ENCODE peak calls at places on chromosomes 5 and 9, in six cellular contexts. B, P, Y, N, L and D are unnamed samples.

GRCh38 chr5:24347206-24347605 is 297.6 kb downstream of the CDH10 start:
- DNase-seq in B (no peak), N (no peak), L (peak; percentile 17), Y (no peak), P (no peak), D (no peak)

GRCh38 chr5:28397502-28397941 is 1359.1 kb upstream of the CDH9 start:
- DNase-seq in B (peak; percentile 7), L (no peak), Y (no peak), P (no peak), N (no peak), D (peak; percentile 10)

GRCh38 chr5:107869459-107870115 is 198.8 kb upstream of the EFNA5 start:
- DNase-seq in N (peak; percentile 86), B (no peak), Y (no peak), L (no peak), P (no peak), D (peak; percentile 29)

GRCh38 chr5:45623855-45624254 is 72.3 kb downstream of the HCN1 start:
- DNase-seq in P (no peak), N (no peak), L (no peak), Y (no peak), B (no peak), D (no peak)

GRCh38 chr9:23493219-23493618 is 332.8 kb downstream of the ELAVL2 start:
- DNase-seq in P (no peak), Y (no peak), B (no peak), N (no peak), L (no peak), D (no peak)

GRCh38 chr5:52822437-52822836 is 34.7 kb downstream of the ITGA1 start:
- DNase-seq in B (no peak), P (peak; percentile 90), Y (no peak), L (no peak), N (no peak), D (no peak)

GRCh38 chr9:129712595-129713524 is 40.0 kb downstream of the PTGES start:
- DNase-seq in P (no peak), Y (no peak), N (peak; percentile 92), L (peak; percentile 29), B (peak; percentile 37), D (peak; percentile 76)

GRCh38 chr9:91428927-91429351 is 5.3 kb upstream of the NFIL3 start:
- DNase-seq in Y (no peak), N (no peak), L (no peak), B (no peak), P (no peak), D (no peak)

GRCh38 chr5:137400571-137400970 is 98.6 kb downstream of the SPOCK1 start:
- DNase-seq in L (no peak), B (no peak), P (no peak), N (no peak), Y (no peak), D (no peak)

GRCh38 chr9:114288233-114289051 is 34.5 kb upstream of the ORM1 start:
- DNase-seq in L (no peak), N (peak; percentile 90), P (peak; percentile 37), Y (no peak), B (no peak), D (peak; percentile 51)

GRCh38 chr5:116375926-116376325 is 198.7 kb downstream of the SEMA6A start:
- DNase-seq in L (no peak), Y (no peak), N (no peak), B (no peak), P (no peak), D (no peak)

GRCh38 chr5:178078197-178078995 is 34.9 kb upstream of the N4BP3 start:
- DNase-seq in P (no peak), Y (no peak), B (no peak), L (no peak), N (peak; percentile 93), D (peak; percentile 63)

GRCh38 chr5:37005946-37006540 is 129.5 kb downstream of the NIPBL start:
- DNase-seq in Y (no peak), P (no peak), L (peak; percentile 30), B (peak; percentile 4), N (peak; percentile 44), D (no peak)

GRCh38 chr5:168670881-168671575 is 91.9 kb upstream of the PANK3 start:
- DNase-seq in P (no peak), Y (no peak), N (no peak), L (no peak), B (no peak), D (no peak)

GRCh38 chr5:97009212-97009898 is 73.5 kb downstream of the LNPEP start:
- DNase-seq in L (peak; percentile 49), P (no peak), N (peak; percentile 9), B (no peak), Y (no peak), D (no peak)

GRCh38 chr9:99822096-99822595 is 461 bp downstream of the NR4A3 start:
- DNase-seq in P (no peak), Y (no peak), N (no peak), B (no peak), L (no peak), D (no peak)

GRCh38 chr9:128374221-128374675 is 3.1 kb downstream of the URM1 start:
- DNase-seq in B (no peak), L (peak; percentile 96), P (no peak), Y (no peak), N (no peak), D (no peak)

GRCh38 chr9:21110708-21111576 is 30.7 kb downstream of the IFNW1 start:
- DNase-seq in N (peak; percentile 76), B (peak; percentile 50), P (no peak), L (peak; percentile 87), Y (no peak), D (peak; percentile 37)

GRCh38 chr9:33823801-33824200 is 6.8 kb downstream of the UBE2R2 start:
- DNase-seq in L (no peak), P (no peak), Y (no peak), N (no peak), B (no peak), D (no peak)

GRCh38 chr9:136098844-136099243 is 3.8 kb upstream of the NACC2 start:
- DNase-seq in L (no peak), N (no peak), P (peak; percentile 71), B (no peak), Y (no peak), D (no peak)

GRCh38 chr5:28324174-28324573 is 1285.8 kb upstream of the CDH9 start:
- DNase-seq in B (no peak), P (no peak), Y (no peak), N (no peak), L (no peak), D (no peak)

GRCh38 chr5:45484781-45485180 is 211.4 kb downstream of the HCN1 start:
- DNase-seq in L (peak; percentile 7), B (no peak), Y (no peak), N (no peak), P (no peak), D (no peak)

GRCh38 chr5:109053995-109054417 is 306.3 kb downstream of the FER start:
- DNase-seq in L (no peak), B (no peak), Y (no peak), N (peak; percentile 88), P (no peak), D (peak; percentile 83)

GRCh38 chr9:15553528-15553898 is 670 bp downstream of the CCDC171 start:
- DNase-seq in P (no peak), B (no peak), L (no peak), N (no peak), Y (no peak), D (no peak)

GRCh38 chr9:128245293-128246151 is 30.3 kb downstream of the GOLGA2 start:
- DNase-seq in B (peak; percentile 55), L (no peak), P (peak; percentile 79), Y (no peak), N (peak; percentile 81), D (no peak)

GRCh38 chr5:76953551-76954382 is 922 bp downstream of the CRHBP start:
- DNase-seq in Y (no peak), P (peak; percentile 46), N (no peak), B (no peak), L (peak; percentile 24), D (no peak)

GRCh38 chr5:151068571-151069197 is 12.2 kb downstream of the TNIP1 start:
- DNase-seq in P (no peak), L (no peak), Y (no peak), N (peak; percentile 45), B (no peak), D (no peak)

GRCh38 chr9:6931913-6932312 is 174.1 kb downstream of the KDM4C start:
- DNase-seq in N (peak; percentile 70), L (no peak), Y (no peak), P (peak; percentile 48), B (no peak), D (no peak)

GRCh38 chr5:77152441-77152840 is 58.0 kb upstream of the PDE8B start:
- DNase-seq in Y (no peak), B (no peak), L (no peak), P (no peak), N (no peak), D (no peak)

GRCh38 chr5:123083298-123083697 is 5.7 kb upstream of the PRDM6 start:
- DNase-seq in P (no peak), L (no peak), N (no peak), Y (no peak), B (no peak), D (no peak)

GRCh38 chr5:56815657-56816545 is 552 bp downstream of the MAP3K1 start:
- DNase-seq in P (peak; percentile 79), B (no peak), L (peak; percentile 65), N (peak; percentile 64), Y (peak; percentile 35), D (no peak)

GRCh38 chr5:9851458-9851857 is 221.3 kb upstream of the TAS2R1 start:
- DNase-seq in L (peak; percentile 23), N (peak; percentile 97), B (peak; percentile 51), Y (no peak), P (no peak), D (peak; percentile 84)

GRCh38 chr9:38068616-38068865 is 486 bp downstream of the SHB start:
- DNase-seq in L (peak; percentile 54), Y (peak; percentile 21), N (peak; percentile 65), P (no peak), B (no peak), D (no peak)

GRCh38 chr9:107600060-107600573 is 110.5 kb upstream of the KLF4 start:
- DNase-seq in Y (no peak), B (no peak), L (no peak), P (no peak), N (peak; percentile 19), D (no peak)

GRCh38 chr9:123302348-123303214 is 34.2 kb upstream of the STRBP start:
- DNase-seq in L (no peak), N (no peak), P (no peak), B (no peak), Y (no peak), D (no peak)